ENCODE peak calls at places on chromosomes 4 and X, in four cellular contexts. One of them, this sample, is unnamed. For H4K20me1, the result is how much of the 10 kb centered on the place peaks cover.

GRCh38 chr4:110055014-110055768 is 142.5 kb downstream of the EGF start:
- DNase-seq in H9: no peak
- DNase-seq in fibroblast of lung: peak
- DNase-seq in astrocyte: no peak
- DNase-seq in this sample: no peak

GRCh38 chr4:165418116-165418515 is 39.3 kb downstream of the CPE start:
- DNase-seq in fibroblast of lung: no peak
- DNase-seq in astrocyte: no peak
- DNase-seq in H9: no peak
- DNase-seq in this sample: no peak

GRCh38 chr4:40179360-40179759 is 17.5 kb upstream of the RHOH start:
- DNase-seq in astrocyte: no peak
- DNase-seq in H9: no peak
- DNase-seq in fibroblast of lung: no peak
- DNase-seq in this sample: no peak

GRCh38 chr4:8048856-8049686 is 109.4 kb upstream of the AFAP1 start:
- DNase-seq in fibroblast of lung: no peak
- DNase-seq in H9: peak
- DNase-seq in astrocyte: no peak
- DNase-seq in this sample: no peak

GRCh38 chr4:7375427-7375826 is 59.3 kb downstream of the PSAPL1 start:
- DNase-seq in fibroblast of lung: no peak
- DNase-seq in astrocyte: no peak
- DNase-seq in H9: no peak
- DNase-seq in this sample: no peak

GRCh38 chr4:175139205-175139604 is 221.0 kb downstream of the ADAM29 start:
- DNase-seq in fibroblast of lung: no peak
- DNase-seq in astrocyte: no peak
- DNase-seq in H9: no peak
- DNase-seq in this sample: no peak

GRCh38 chr4:184433258-184433892 is 41.0 kb downstream of the IRF2 start:
- DNase-seq in fibroblast of lung: no peak
- DNase-seq in H9: no peak
- DNase-seq in astrocyte: no peak
- DNase-seq in this sample: no peak

GRCh38 chrX:136130931-136131843 is 16.1 kb upstream of the FHL1 start:
- DNase-seq in fibroblast of lung: peak
- DNase-seq in H9: no peak
- DNase-seq in astrocyte: peak
- DNase-seq in this sample: peak

GRCh38 chr4:56757270-56757746 is 64.2 kb downstream of the SPINK2 start:
- DNase-seq in H9: no peak
- DNase-seq in astrocyte: peak
- DNase-seq in fibroblast of lung: peak
- DNase-seq in this sample: peak

GRCh38 chr4:1985287-1985686 is 23.5 kb downstream of the NELFA start:
- DNase-seq in fibroblast of lung: no peak
- DNase-seq in H9: no peak
- DNase-seq in astrocyte: no peak
- DNase-seq in this sample: no peak

GRCh38 chrX:3811331-3812311 is 98.2 kb upstream of the PRKX start:
- DNase-seq in astrocyte: peak
- DNase-seq in H9: no peak
- DNase-seq in fibroblast of lung: peak
- DNase-seq in this sample: peak

GRCh38 chr4:41957634-41958033 is 22.4 kb downstream of the TMEM33 start:
- DNase-seq in H9: no peak
- DNase-seq in astrocyte: no peak
- DNase-seq in fibroblast of lung: no peak
- DNase-seq in this sample: no peak

GRCh38 chr4:86453044-86453501 is 93.2 kb upstream of the MAPK10 start:
- DNase-seq in H9: no peak
- DNase-seq in astrocyte: peak
- DNase-seq in fibroblast of lung: peak
- DNase-seq in this sample: no peak

GRCh38 chrX:111129949-111130348 is 34.0 kb downstream of the PAK3 start:
- DNase-seq in H9: no peak
- DNase-seq in fibroblast of lung: no peak
- DNase-seq in astrocyte: no peak
- DNase-seq in this sample: no peak

GRCh38 chr4:125776146-125776545 is 461.4 kb downstream of the FAT4 start:
- DNase-seq in fibroblast of lung: no peak
- DNase-seq in H9: no peak
- DNase-seq in astrocyte: no peak
- DNase-seq in this sample: no peak

GRCh38 chr4:125765936-125766335 is 451.2 kb downstream of the FAT4 start:
- DNase-seq in fibroblast of lung: peak
- DNase-seq in H9: no peak
- DNase-seq in astrocyte: no peak
- DNase-seq in this sample: no peak

GRCh38 chr4:125772680-125773079 is 457.9 kb downstream of the FAT4 start:
- DNase-seq in astrocyte: no peak
- DNase-seq in fibroblast of lung: no peak
- DNase-seq in H9: no peak
- DNase-seq in this sample: no peak

GRCh38 chr4:125773502-125773901 is 458.7 kb downstream of the FAT4 start:
- DNase-seq in fibroblast of lung: no peak
- DNase-seq in astrocyte: no peak
- DNase-seq in H9: no peak
- DNase-seq in this sample: no peak

GRCh38 chr4:125770814-125771398 is 456.2 kb downstream of the FAT4 start:
- DNase-seq in fibroblast of lung: no peak
- DNase-seq in H9: no peak
- DNase-seq in astrocyte: no peak
- DNase-seq in this sample: no peak
- H3K4me2 ChIP-seq in fibroblast of lung: no peak
- H3K4me2 ChIP-seq in H9: no peak
- H3K4me2 ChIP-seq in astrocyte: no peak
- H3K4me2 ChIP-seq in this sample: no peak

DNA sequence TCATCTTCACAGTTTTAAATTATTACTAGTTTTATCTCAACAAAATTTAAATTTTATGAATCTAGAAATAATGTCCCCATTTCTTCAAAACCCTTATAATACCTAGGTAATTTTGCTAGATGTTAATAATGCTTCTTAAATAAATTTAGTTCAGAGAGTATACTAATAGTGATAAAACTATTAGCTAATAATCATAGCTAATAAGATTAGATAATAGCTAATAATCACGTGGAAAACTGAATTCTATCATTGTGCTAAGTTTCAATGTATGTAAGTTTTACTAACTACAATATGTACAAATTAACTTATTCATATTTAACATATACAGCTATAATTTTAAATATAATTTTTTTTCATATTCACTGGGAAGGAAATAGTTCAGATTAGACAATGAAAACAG is 10.2 kb downstream of the ANKRD17 start:
- DNase-seq in fibroblast of lung: no peak
- DNase-seq in astrocyte: no peak
- DNase-seq in H9: no peak
- DNase-seq in this sample: no peak
- H4K20me1 ChIP-seq in fibroblast of lung: under half
- H4K20me1 ChIP-seq in astrocyte: half or more
- H4K20me1 ChIP-seq in H9: under half
- H4K20me1 ChIP-seq in this sample: under half

DNA sequence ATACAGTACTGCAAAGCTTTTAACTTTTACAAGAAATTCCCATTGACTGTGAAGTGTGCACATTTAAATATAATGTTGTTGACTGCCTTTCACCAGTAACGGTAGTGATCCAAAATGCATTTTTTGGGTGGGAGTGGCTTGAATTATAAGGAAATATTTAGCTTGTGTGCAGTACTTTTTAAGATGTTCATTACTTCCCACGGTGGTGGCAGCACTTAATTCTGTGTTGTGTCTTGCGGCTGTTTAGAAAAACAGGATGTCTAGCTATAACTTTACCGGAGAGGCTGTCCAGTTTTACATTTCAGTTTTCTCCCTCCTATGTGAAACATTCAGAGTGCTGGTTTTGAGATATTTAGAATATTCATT is 1.7 kb downstream of the TMEM131L start:
- DNase-seq in astrocyte: no peak
- DNase-seq in H9: no peak
- DNase-seq in fibroblast of lung: no peak
- DNase-seq in this sample: no peak
- H3K27ac ChIP-seq in astrocyte: no peak
- H3K27ac ChIP-seq in H9: no peak
- H3K27ac ChIP-seq in fibroblast of lung: no peak
- H3K27ac ChIP-seq in this sample: no peak

DNA sequence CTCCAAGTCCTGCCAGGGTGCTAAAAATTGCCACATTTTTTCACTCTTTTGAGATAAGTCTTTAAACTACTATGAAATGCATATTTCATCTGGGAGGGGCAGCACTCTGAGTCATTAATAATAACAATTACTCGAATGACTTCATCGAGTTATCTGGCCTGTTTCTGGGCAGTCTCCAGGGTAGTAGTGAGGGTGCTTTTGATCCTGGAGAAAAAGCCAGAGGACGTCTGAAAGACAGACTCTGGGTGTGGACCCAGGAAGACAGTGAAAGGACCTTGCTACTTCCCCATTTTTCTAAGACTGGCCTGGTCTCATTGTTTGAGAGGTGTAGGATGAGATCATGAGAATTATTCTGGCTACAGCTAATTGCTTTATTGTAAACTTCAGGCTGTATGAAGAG is 42.2 kb upstream of the SRD5A3 start:
- DNase-seq in astrocyte: peak
- DNase-seq in fibroblast of lung: peak
- DNase-seq in H9: no peak
- DNase-seq in this sample: peak
- H3K4me2 ChIP-seq in astrocyte: peak
- H3K4me2 ChIP-seq in fibroblast of lung: peak
- H3K4me2 ChIP-seq in H9: no peak
- H3K4me2 ChIP-seq in this sample: peak

GRCh38 chrX:147917700-147918694 is 6.3 kb downstream of the FMR1 start:
- DNase-seq in astrocyte: peak
- DNase-seq in H9: no peak
- DNase-seq in fibroblast of lung: peak
- DNase-seq in this sample: no peak
- H4K20me1 ChIP-seq in astrocyte: half or more
- H4K20me1 ChIP-seq in H9: under half
- H4K20me1 ChIP-seq in fibroblast of lung: under half
- H4K20me1 ChIP-seq in this sample: under half

DNA sequence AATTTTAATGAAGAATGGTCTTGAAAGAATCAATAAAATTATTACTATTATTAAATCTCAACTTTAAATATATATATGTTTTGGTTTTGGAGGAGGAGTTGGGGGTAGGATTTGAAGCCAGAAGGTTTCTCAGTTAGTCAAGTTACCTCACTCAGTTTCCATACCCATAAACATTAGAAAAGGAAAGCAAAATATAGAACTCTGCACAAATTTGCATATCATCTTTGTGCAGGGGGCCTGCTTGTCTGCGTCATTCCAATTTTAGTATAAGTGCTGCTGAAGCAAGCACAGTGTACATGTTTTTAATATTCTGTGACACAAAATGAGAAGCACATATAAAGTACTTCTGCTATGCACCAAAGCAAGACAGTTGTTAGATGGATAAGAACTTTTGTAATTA is 47.5 kb upstream of the SCRG1 start:
- DNase-seq in fibroblast of lung: no peak
- DNase-seq in H9: no peak
- DNase-seq in astrocyte: no peak
- DNase-seq in this sample: no peak
- H3K27ac ChIP-seq in fibroblast of lung: no peak
- H3K27ac ChIP-seq in H9: no peak
- H3K27ac ChIP-seq in astrocyte: no peak
- H3K27ac ChIP-seq in this sample: no peak

DNA sequence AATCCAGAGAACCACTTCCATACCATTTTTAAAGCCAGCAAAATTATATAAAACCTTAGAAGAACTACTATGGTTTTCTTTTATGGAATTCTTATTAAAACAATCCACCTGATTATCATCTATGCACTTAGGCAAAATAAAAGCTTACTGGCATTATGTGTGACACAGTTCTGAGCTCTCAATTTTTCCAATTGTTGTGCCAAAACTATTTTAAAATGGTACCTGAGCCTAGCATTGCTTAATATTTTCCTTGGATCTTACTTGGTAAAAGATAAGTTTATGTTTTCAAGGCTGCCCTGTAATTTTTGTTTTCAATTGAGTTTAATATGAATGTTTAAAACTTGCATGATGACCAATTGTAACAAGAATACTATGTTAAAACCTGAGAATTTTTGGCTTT is 201.3 kb downstream of the MAD2L1 start:
- DNase-seq in H9: no peak
- DNase-seq in fibroblast of lung: no peak
- DNase-seq in astrocyte: no peak
- DNase-seq in this sample: no peak
- H3K4me2 ChIP-seq in H9: no peak
- H3K4me2 ChIP-seq in fibroblast of lung: no peak
- H3K4me2 ChIP-seq in astrocyte: no peak
- H3K4me2 ChIP-seq in this sample: no peak